ENCODE peak calls at places on chromosome 10, in seven cellular contexts. N, L, Y, X, Q, D and R are unnamed samples.

GRCh38 chr10:69757206-69757552 is 44.5 kb upstream of the COL13A1 start:
- DNase-seq in Y (no peak), Q (no peak), N (no peak), X (no peak), L (no peak), D (no peak), R (no peak)

GRCh38 chr10:115998301-115998700 is 274.7 kb downstream of the GFRA1 start:
- DNase-seq in N (no peak), Q (no peak), Y (no peak), X (no peak), D (no peak), L (no peak), R (no peak)

GRCh38 chr10:35011771-35012191 is 78.4 kb downstream of the CUL2 start:
- DNase-seq in D (no peak), N (no peak), Y (peak; percentile 74), Q (no peak), X (no peak), L (no peak), R (peak; percentile 41)

GRCh38 chr10:29621161-29621560 is 13.6 kb downstream of the SVIL start:
- DNase-seq in D (no peak), Q (no peak), N (peak; percentile 15), Y (peak; percentile 19), X (no peak), L (peak; percentile 47), R (no peak)

GRCh38 chr10:101029520-101030309 is 1.2 kb downstream of the PDZD7 start:
- DNase-seq in X (no peak), Q (peak; percentile 72), Y (no peak), L (no peak), N (peak; percentile 34), D (no peak), R (no peak)

GRCh38 chr10:66809402-66809801 is 116.4 kb upstream of the LRRTM3 start:
- DNase-seq in D (no peak), Y (no peak), L (no peak), X (no peak), Q (no peak), N (no peak), R (no peak)

GRCh38 chr10:9302142-9302746 is 1247.8 kb downstream of the GATA3 start:
- DNase-seq in D (no peak), L (peak; percentile 33), Y (peak; percentile 53), N (peak; percentile 65), X (no peak), Q (no peak), R (peak; percentile 34)

GRCh38 chr10:129949411-129950335 is 14.4 kb downstream of the EBF3 start:
- DNase-seq in Y (peak; percentile 26), Q (peak; percentile 75), D (no peak), L (no peak), X (no peak), N (no peak), R (no peak)

GRCh38 chr10:23362879-23363787 is 18.5 kb upstream of the C10orf67 start:
- DNase-seq in X (peak; percentile 18), D (no peak), N (no peak), Y (no peak), L (no peak), Q (no peak), R (no peak)

GRCh38 chr10:8035641-8036520 is 18.6 kb upstream of the GATA3 start:
- DNase-seq in Q (no peak), L (no peak), Y (no peak), N (no peak), X (no peak), D (no peak), R (no peak)

GRCh38 chr10:52447931-52448353 is 133.9 kb downstream of the DKK1 start:
- DNase-seq in L (no peak), Y (peak; percentile 20), N (no peak), Q (no peak), X (no peak), D (no peak), R (peak; percentile 53)

GRCh38 chr10:52446391-52446790 is 132.3 kb downstream of the DKK1 start:
- DNase-seq in Y (no peak), Q (no peak), L (no peak), N (no peak), X (no peak), D (no peak), R (peak; percentile 50)

GRCh38 chr10:52440612-52441285 is 126.7 kb downstream of the DKK1 start:
- DNase-seq in D (no peak), N (no peak), Q (peak; percentile 33), L (no peak), Y (no peak), X (no peak), R (no peak)

GRCh38 chr10:52442576-52442975 is 128.5 kb downstream of the DKK1 start:
- DNase-seq in L (no peak), N (peak; percentile 53), Y (peak; percentile 75), X (no peak), Q (no peak), D (no peak), R (peak; percentile 65)

DNA sequence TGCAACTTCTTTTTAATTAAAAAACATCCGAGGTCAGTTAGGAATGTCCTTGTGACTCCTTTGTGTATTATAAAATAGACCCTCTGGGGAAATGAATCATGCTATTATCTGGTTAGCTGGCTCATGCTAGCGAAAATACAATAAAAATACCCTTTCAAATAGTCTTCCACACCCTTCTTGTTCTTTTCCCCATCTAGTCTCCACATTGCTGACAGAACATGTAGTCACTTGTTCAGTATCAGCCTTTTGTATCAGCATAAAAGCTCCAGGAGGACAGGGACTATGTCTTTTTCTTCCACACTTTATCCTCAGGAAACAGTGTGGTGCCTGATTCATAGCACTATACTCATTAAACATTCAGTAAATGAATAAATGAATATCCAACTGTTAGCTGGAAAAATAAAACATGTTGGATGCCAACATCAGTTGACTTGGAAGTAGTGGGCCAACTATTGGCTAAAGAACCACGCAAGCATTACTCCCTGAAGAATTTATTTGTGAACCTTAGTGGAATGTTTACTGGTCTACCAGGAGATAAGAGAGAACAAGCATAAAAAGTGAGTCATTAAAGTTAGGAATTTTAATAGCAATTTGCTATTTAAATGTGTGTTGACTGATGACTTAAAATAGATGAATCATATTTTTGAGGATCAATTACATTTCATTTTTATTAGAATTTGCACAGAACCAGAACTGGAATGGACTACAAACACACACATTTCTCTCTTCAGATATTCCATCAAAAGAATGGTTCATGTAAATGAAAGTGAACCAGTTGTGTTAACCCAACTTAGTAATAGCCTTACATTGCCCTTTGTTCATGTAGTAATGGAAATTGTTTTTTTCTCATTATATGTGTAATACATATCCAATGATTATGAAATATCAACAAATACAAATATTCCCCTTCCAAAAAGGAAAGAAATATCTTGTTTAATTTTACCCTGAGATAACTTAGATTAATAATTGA is 129.6 kb downstream of the DKK1 start:
- DNase-seq in N (peak; percentile 91), D (no peak), X (no peak), L (peak; percentile 13), Q (no peak), Y (peak; percentile 87), R (peak; percentile 93)
- H3K27ac ChIP-seq in N (peak overlapping the region; percentile 87), D (no peak overlapping the region), X (no peak overlapping the region), L (no peak overlapping the region), Q (no peak overlapping the region), Y (peak overlapping the region; percentile 73), R (peak overlapping the region; percentile 84)

DNA sequence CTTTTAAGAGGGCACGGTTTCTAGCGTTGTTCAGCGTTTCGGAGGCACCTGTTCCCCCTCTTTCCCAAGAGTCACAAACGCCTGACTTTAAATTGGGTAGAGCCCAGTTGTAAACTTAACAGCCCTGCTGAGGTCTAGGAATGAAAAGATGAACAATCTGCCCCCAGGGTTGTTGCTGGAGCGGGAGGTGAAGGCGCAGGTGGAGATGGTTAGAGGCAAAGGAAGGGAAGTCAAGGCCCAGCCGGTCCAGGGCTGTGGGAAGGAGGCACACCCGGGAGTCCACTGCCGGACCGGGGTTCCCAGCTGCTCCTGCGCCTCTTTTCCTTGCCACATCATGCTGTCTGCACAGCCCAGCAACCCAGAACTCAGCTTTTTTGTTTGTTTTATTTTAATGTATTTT is 770 bp downstream of the PRXL2A start:
- DNase-seq in Y (no peak), X (no peak), D (no peak), L (no peak), Q (no peak), N (no peak), R (no peak)
- H3K27ac ChIP-seq in Y (no peak overlapping the region), X (peak overlapping the region; percentile 78), D (peak overlapping the region; percentile 96), L (peak overlapping the region; percentile 99), Q (no peak overlapping the region), N (peak overlapping the region; percentile 90), R (no peak overlapping the region)

GRCh38 chr10:45202242-45202641 is 113.2 kb downstream of the OR13A1 start:
- DNase-seq in L (no peak), Y (no peak), X (no peak), D (no peak), N (no peak), Q (no peak), R (no peak)

GRCh38 chr10:45197816-45198595 is 117.4 kb downstream of the OR13A1 start:
- DNase-seq in X (no peak), N (no peak), Q (no peak), Y (no peak), L (no peak), D (no peak), R (no peak)

GRCh38 chr10:45198596-45199379 is 116.6 kb downstream of the OR13A1 start:
- DNase-seq in L (no peak), N (no peak), X (no peak), D (no peak), Q (peak; percentile 36), Y (no peak), R (no peak)

GRCh38 chr10:45201271-45201670 is 114.1 kb downstream of the OR13A1 start:
- DNase-seq in X (no peak), Q (no peak), D (no peak), N (no peak), Y (no peak), L (no peak), R (no peak)

DNA sequence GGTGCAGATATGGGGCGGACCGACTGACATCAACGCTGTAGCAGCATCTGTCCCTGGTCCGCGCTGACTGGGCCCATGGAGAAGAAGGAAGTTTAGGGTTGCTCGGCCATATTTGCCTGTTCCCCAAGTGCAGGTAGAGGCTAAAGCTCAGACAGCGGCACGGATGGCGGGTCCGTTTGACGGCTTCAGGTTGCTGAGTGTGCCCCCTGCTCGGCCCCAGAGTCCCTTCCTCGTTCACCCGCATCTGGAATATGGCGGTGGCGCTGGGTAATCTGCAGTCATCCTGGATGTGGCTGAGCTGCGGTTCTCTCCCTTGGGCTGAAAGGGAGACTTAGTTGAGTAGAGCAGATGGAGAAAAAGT is 116.0 kb downstream of the OR13A1 start:
- DNase-seq in Y (no peak), N (no peak), Q (no peak), D (no peak), X (no peak), L (no peak), R (no peak)
- H3K27ac ChIP-seq in Y (no peak overlapping the region), N (no peak overlapping the region), Q (no peak overlapping the region), D (no peak overlapping the region), X (no peak overlapping the region), L (no peak overlapping the region), R (no peak overlapping the region)

DNA sequence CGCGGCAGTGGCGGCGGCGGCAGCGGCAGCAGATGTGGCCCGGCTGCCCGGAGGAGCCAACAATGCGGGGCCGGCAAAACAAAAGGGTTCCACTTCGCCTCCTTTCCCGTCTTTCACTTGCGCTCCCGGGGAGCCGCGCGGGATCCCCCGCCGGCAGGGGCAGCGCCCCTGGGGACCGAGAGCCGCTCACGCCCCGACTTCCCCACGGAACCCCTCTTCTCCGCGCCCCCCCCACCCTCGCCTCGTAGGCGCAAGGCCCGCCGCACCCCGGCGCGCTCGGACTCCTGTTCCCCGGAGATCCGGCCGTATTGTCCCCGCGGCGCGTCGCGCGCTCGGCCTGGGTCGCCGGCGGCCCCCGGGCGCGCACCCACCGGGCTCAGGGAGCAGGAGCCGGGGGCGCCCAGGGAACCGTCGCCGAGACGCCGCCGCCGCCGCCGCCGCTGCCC is 854 bp downstream of the CTBP2 start:
- DNase-seq in X (no peak), Q (no peak), L (no peak), Y (no peak), D (no peak), N (no peak), R (no peak)
- H3K27ac ChIP-seq in X (peak overlapping the region; percentile 99), Q (no peak overlapping the region), L (no peak overlapping the region), Y (peak overlapping the region; percentile 82), D (peak overlapping the region; percentile 76), N (peak overlapping the region; percentile 99), R (peak overlapping the region; percentile 78)